ENCODE peak calls at places on chromosomes 6 and 20, in four cellular contexts. W, M, Z and X are unnamed samples.

GRCh38 chr20:63176035-63176434 is 39.9 kb downstream of the YTHDF1 start:
- DNase-seq in W (no peak), M (no peak), Z (no peak), X (no peak)

GRCh38 chr6:142459267-142459666 is 157.5 kb downstream of the ADGRG6 start:
- DNase-seq in W (no peak), M (no peak), Z (no peak), X (no peak)

GRCh38 chr6:12265795-12266194 is 24.4 kb upstream of the EDN1 start:
- DNase-seq in W (no peak), M (no peak), Z (no peak), X (no peak)

GRCh38 chr6:11322252-11322885 is 89.9 kb upstream of the NEDD9 start:
- DNase-seq in W (no peak), M (no peak), Z (no peak), X (no peak)

GRCh38 chr6:67666177-67666964 is 968.7 kb upstream of the ADGRB3 start:
- DNase-seq in W (no peak), M (no peak), Z (no peak), X (no peak)

GRCh38 chr6:145015739-145016558 is 719.4 kb downstream of the EPM2A start:
- DNase-seq in W (no peak), M (peak; percentile 8), Z (peak; percentile 57), X (no peak)

GRCh38 chr6:164415832-164416563 is 893.4 kb downstream of the C6orf118 start:
- DNase-seq in W (no peak), M (no peak), Z (no peak), X (no peak)

GRCh38 chr6:31079656-31080261 is 32.6 kb downstream of the C6orf15 start:
- DNase-seq in W (peak; percentile 70), M (peak; percentile 78), Z (peak; percentile 53), X (peak; percentile 33)

GRCh38 chr20:34956751-34957472 is 1.2 kb downstream of the MYH7B start:
- DNase-seq in W (no peak), M (no peak), Z (no peak), X (no peak)

GRCh38 chr6:1334725-1335124 is 22.8 kb downstream of the FOXQ1 start:
- DNase-seq in W (no peak), M (no peak), Z (no peak), X (no peak)

GRCh38 chr6:2781685-2782355 is 16.6 kb downstream of the WRNIP1 start:
- DNase-seq in W (no peak), M (no peak), Z (no peak), X (no peak)

GRCh38 chr6:80366721-80367120 is 260.2 kb downstream of the BCKDHB start:
- DNase-seq in W (peak; percentile 80), M (peak; percentile 19), Z (no peak), X (no peak)

GRCh38 chr20:32482251-32483220 is 102.6 kb downstream of the NOL4L start:
- DNase-seq in W (no peak), M (peak; percentile 54), Z (no peak), X (no peak)

GRCh38 chr6:126945150-126945549 is 173.3 kb upstream of the RSPO3 start:
- DNase-seq in W (no peak), M (no peak), Z (no peak), X (no peak)

GRCh38 chr20:10369723-10370090 is 64.3 kb downstream of the MKKS start:
- DNase-seq in W (no peak), M (no peak), Z (peak; percentile 95), X (no peak)

GRCh38 chr6:163923658-163924411 is 509.3 kb downstream of the QKI start:
- DNase-seq in W (no peak), M (no peak), Z (no peak), X (no peak)

GRCh38 chr20:37316116-37316774 is 26.8 kb downstream of the MANBAL start:
- DNase-seq in W (peak; percentile 23), M (no peak), Z (no peak), X (no peak)

GRCh38 chr6:169898788-169899480 is 147.5 kb downstream of the ERMARD start:
- DNase-seq in W (no peak), M (no peak), Z (no peak), X (no peak)

GRCh38 chr6:121668259-121668658 is 232.8 kb downstream of the GJA1 start:
- DNase-seq in W (no peak), M (no peak), Z (no peak), X (no peak)

GRCh38 chr6:9085054-9085746 is 649.9 kb upstream of the SLC35B3 start:
- DNase-seq in W (no peak), M (no peak), Z (no peak), X (no peak)

GRCh38 chr6:39057251-39058155 is 8.9 kb downstream of the GLP1R start:
- DNase-seq in W (no peak), M (no peak), Z (no peak), X (no peak)

GRCh38 chr6:74409447-74409846 is 713.4 kb downstream of the CD109 start:
- DNase-seq in W (no peak), M (no peak), Z (peak; percentile 55), X (no peak)

GRCh38 chr6:39128106-39128505 is 13.1 kb upstream of the SAYSD1 start:
- DNase-seq in W (no peak), M (no peak), Z (no peak), X (no peak)

GRCh38 chr20:64228086-64228485 is 27.5 kb upstream of the PCMTD2 start:
- DNase-seq in W (no peak), M (no peak), Z (no peak), X (no peak)

GRCh38 chr6:34730006-34730405 is 27.3 kb upstream of the SNRPC start:
- DNase-seq in W (no peak), M (no peak), Z (no peak), X (no peak)

GRCh38 chr20:58306421-58307261 is 2.9 kb upstream of the RAB22A start:
- DNase-seq in W (no peak), M (peak; percentile 24), Z (peak; percentile 30), X (no peak)

GRCh38 chr6:44538131-44538835 is 150.8 kb downstream of the CDC5L start:
- DNase-seq in W (no peak), M (no peak), Z (no peak), X (no peak)

GRCh38 chr20:329851-330232 is 4.5 kb downstream of the SOX12 start:
- DNase-seq in W (no peak), M (no peak), Z (no peak), X (no peak)

GRCh38 chr6:135088818-135089809 is 34.5 kb upstream of the HBS1L start:
- DNase-seq in W (no peak), M (no peak), Z (peak; percentile 2), X (no peak)

GRCh38 chr6:104995989-104996617 is 39.2 kb downstream of the LIN28B start:
- DNase-seq in W (no peak), M (no peak), Z (peak; percentile 11), X (no peak)

GRCh38 chr6:119584088-119584487 is 234.5 kb upstream of the MAN1A1 start:
- DNase-seq in W (no peak), M (no peak), Z (no peak), X (no peak)

GRCh38 chr6:154537942-154538341 is 27.5 kb upstream of the CNKSR3 start:
- DNase-seq in W (no peak), M (peak; percentile 42), Z (no peak), X (no peak)

GRCh38 chr6:154536922-154537449 is 26.5 kb upstream of the CNKSR3 start:
- DNase-seq in W (no peak), M (no peak), Z (no peak), X (no peak)

GRCh38 chr6:154538664-154539235 is 28.3 kb upstream of the CNKSR3 start:
- DNase-seq in W (no peak), M (no peak), Z (no peak), X (no peak)

GRCh38 chr6:154536255-154536654 is 25.8 kb upstream of the CNKSR3 start:
- DNase-seq in W (no peak), M (no peak), Z (no peak), X (no peak)

GRCh38 chr6:154537486-154537885 is 27.0 kb upstream of the CNKSR3 start:
- DNase-seq in W (no peak), M (no peak), Z (no peak), X (no peak)
- H3K4me3 ChIP-seq in W (no peak overlapping the region), M (no peak overlapping the region), Z (no peak overlapping the region), X (no peak overlapping the region)

GRCh38 chr6:150269130-150269856 is 99.5 kb upstream of the IYD start:
- DNase-seq in W (no peak), M (no peak), Z (no peak), X (no peak)
- H3K4me3 ChIP-seq in W (no peak overlapping the region), M (no peak overlapping the region), Z (no peak overlapping the region), X (no peak overlapping the region)

GRCh38 chr6:26554669-26555504 is 16.7 kb downstream of the HMGN4 start:
- DNase-seq in W (peak; percentile 49), M (peak; percentile 30), Z (peak; percentile 74), X (no peak)

GRCh38 chr6:26553264-26553738 is 15.1 kb downstream of the HMGN4 start:
- DNase-seq in W (peak; percentile 80), M (peak; percentile 81), Z (peak; percentile 69), X (no peak)

GRCh38 chr6:26552640-26553189 is 14.5 kb downstream of the HMGN4 start:
- DNase-seq in W (no peak), M (no peak), Z (no peak), X (no peak)

GRCh38 chr6:26555505-26556262 is 17.5 kb downstream of the HMGN4 start:
- DNase-seq in W (no peak), M (no peak), Z (peak; percentile 69), X (no peak)

GRCh38 chr6:26553739-26554668 is 15.8 kb downstream of the HMGN4 start:
- DNase-seq in W (peak; percentile 81), M (peak; percentile 88), Z (peak; percentile 86), X (no peak)
- H3K4me3 ChIP-seq in W (peak overlapping the region; percentile 46), M (peak overlapping the region; percentile 17), Z (peak overlapping the region; percentile 48), X (peak overlapping the region; percentile 70)

GRCh38 chr20:5658897-5659296 is 91.3 kb upstream of the SHLD1 start:
- DNase-seq in W (peak; percentile 76), M (peak; percentile 37), Z (peak; percentile 90), X (no peak)
- H3K4me3 ChIP-seq in W (no peak overlapping the region), M (no peak overlapping the region), Z (no peak overlapping the region), X (no peak overlapping the region)

GRCh38 chr6:27312146-27312949 is at the start of gene POM121L2:
- DNase-seq in W (peak; percentile 16), M (peak; percentile 87), Z (peak; percentile 80), X (no peak)
- H3K4me3 ChIP-seq in W (peak within 1 kb of the TSS; percentile 32), M (peak within 1 kb of the TSS; percentile 8), Z (peak within 1 kb of the TSS; percentile 62), X (peak within 1 kb of the TSS; percentile 74)

DNA sequence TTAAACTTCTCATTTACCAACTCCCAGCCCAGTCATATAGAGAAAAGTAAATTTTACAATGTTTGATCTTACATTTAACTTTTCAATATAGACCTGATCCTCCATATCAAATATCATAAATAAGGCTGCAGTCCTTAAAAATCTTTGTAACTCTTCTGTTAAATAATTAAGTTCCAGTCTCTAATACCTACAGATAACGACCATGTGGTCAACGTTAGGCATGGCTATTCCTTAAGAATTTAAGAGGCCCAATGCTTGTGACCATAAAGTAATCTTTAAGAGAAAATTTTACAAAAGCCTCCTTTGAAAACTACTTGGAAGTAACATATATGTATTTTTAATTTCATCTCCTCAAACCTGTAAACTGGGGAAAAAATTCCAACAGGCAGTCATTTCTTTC is 1.6 kb downstream of the FBXO5 start:
- DNase-seq in W (no peak), M (no peak), Z (no peak), X (no peak)
- H3K4me3 ChIP-seq in W (no peak overlapping the region), M (no peak overlapping the region), Z (peak overlapping the region; percentile 69), X (peak overlapping the region; percentile 35)

GRCh38 chr6:158642805-158643489 is 1.6 kb downstream of the DYNLT1 start:
- DNase-seq in W (no peak), M (no peak), Z (no peak), X (no peak)

GRCh38 chr6:158644227-158645063 is at the start of gene DYNLT1:
- DNase-seq in W (peak; percentile 94), M (peak; percentile 94), Z (peak; percentile 88), X (peak; percentile 73)

GRCh38 chr6:158639056-158639455 is 5.5 kb downstream of the DYNLT1 start:
- DNase-seq in W (no peak), M (no peak), Z (no peak), X (no peak)

GRCh38 chr6:158640519-158640918 is 4.0 kb downstream of the DYNLT1 start:
- DNase-seq in W (no peak), M (no peak), Z (no peak), X (no peak)

GRCh38 chr6:158642097-158642601 is 2.4 kb downstream of the DYNLT1 start:
- DNase-seq in W (no peak), M (no peak), Z (no peak), X (no peak)
- H3K4me3 ChIP-seq in W (no peak overlapping the region), M (no peak overlapping the region), Z (no peak overlapping the region), X (no peak overlapping the region)